ENCODE peak calls at places on chromosomes 5 and 9, in five cellular contexts. N is T-helper 2 cell; T is stimulated activated CD4-positive, alpha-beta T cell treated with anti-CD3 and anti-CD28 coated beads, Interleukin-2, amount 100 ng/mL, for 24 hours; J is naive thymus-derived CD4-positive, alpha-beta T cell; F is germinal center. H is an unnamed sample.

GRCh38 chr5:32047056-32047455 is 127.1 kb downstream of the GOLPH3 start:
- DNase-seq in N (no peak), T (no peak), J (no peak), F (no peak), H (no peak)

GRCh38 chr9:36169166-36169565 is at the start of gene CCIN:
- DNase-seq in N (no peak), T (no peak), J (no peak), F (no peak), H (no peak)

GRCh38 chr5:80175337-80175736 is 80.5 kb downstream of the SERINC5 start:
- DNase-seq in N (no peak), T (no peak), J (no peak), F (no peak), H (no peak)

GRCh38 chr9:20593551-20593950 is 28.7 kb downstream of the MLLT3 start:
- DNase-seq in N (no peak), T (no peak), J (no peak), F (no peak), H (no peak)

GRCh38 chr9:69660304-69660703 is 11.9 kb downstream of the APBA1 start:
- DNase-seq in N (no peak), T (no peak), J (no peak), F (no peak), H (no peak)

GRCh38 chr5:124519396-124519795 is 227.0 kb downstream of the ZNF608 start:
- DNase-seq in N (no peak), T (no peak), J (no peak), F (peak), H (no peak)

GRCh38 chr9:68914751-68915150 is 99.2 kb downstream of the PRKACG start:
- DNase-seq in N (no peak), T (no peak), J (no peak), F (no peak), H (no peak)

GRCh38 chr5:140261403-140262171 is 41.3 kb downstream of the PFDN1 start:
- DNase-seq in N (no peak), T (peak), J (peak), F (no peak), H (no peak)

GRCh38 chr5:98663521-98663920 is 109.9 kb upstream of the RGMB start:
- DNase-seq in N (no peak), T (no peak), J (no peak), F (no peak), H (no peak)

GRCh38 chr9:136969774-136970173 is 7.5 kb upstream of the PTGDS start:
- DNase-seq in N (no peak), T (no peak), J (no peak), F (no peak), H (no peak)

GRCh38 chr9:19379697-19380046 is 364 bp downstream of the RPS6 start:
- DNase-seq in N (no peak), T (no peak), J (no peak), F (peak), H (no peak)

GRCh38 chr5:148186248-148187003 is 16.4 kb upstream of the SPINK6 start:
- DNase-seq in N (no peak), T (no peak), J (no peak), F (no peak), H (no peak)

GRCh38 chr5:152711996-152712395 is 306.9 kb upstream of the NMUR2 start:
- DNase-seq in N (no peak), T (no peak), J (no peak), F (no peak), H (no peak)

GRCh38 chr9:84953797-84954695 is 284.5 kb downstream of the NTRK2 start:
- DNase-seq in N (no peak), T (peak), J (peak), F (peak), H (no peak)

H was measured in chondrocyte.